ENCODE peak calls at places on chromosomes 6 and 20, in four cellular contexts. V, A, B and M are unnamed samples.

GRCh38 chr6:30002871-30003270 is 58.2 kb upstream of the POLR1H start:
- DNase-seq in V (no peak), A (no peak), B (no peak), M (no peak)

GRCh38 chr6:168088161-168089106 is 9.4 kb upstream of the FRMD1 start:
- DNase-seq in V (peak), A (peak), B (no peak), M (no peak)

GRCh38 chr20:51541189-51542032 is 1.1 kb downstream of the NFATC2 start:
- DNase-seq in V (peak), A (peak), B (no peak), M (no peak)

GRCh38 chr6:3267162-3267561 is 8.4 kb downstream of the PSMG4 start:
- DNase-seq in V (no peak), A (no peak), B (no peak), M (no peak)

GRCh38 chr20:49850463-49851233 is 38.0 kb downstream of the SLC9A8 start:
- DNase-seq in V (no peak), A (no peak), B (no peak), M (no peak)

GRCh38 chr20:19495905-19496703 is 262.0 kb upstream of the RIN2 start:
- DNase-seq in V (no peak), A (no peak), B (no peak), M (no peak)

GRCh38 chr20:51136326-51136725 is 113.4 kb upstream of the KCNG1 start:
- DNase-seq in V (no peak), A (no peak), B (no peak), M (no peak)

GRCh38 chr6:155213611-155214372 is 50.0 kb upstream of the CLDN20 start:
- DNase-seq in V (no peak), A (no peak), B (no peak), M (no peak)

GRCh38 chr6:134544737-134545136 is 226.8 kb upstream of the SGK1 start:
- DNase-seq in V (no peak), A (no peak), B (no peak), M (no peak)

GRCh38 chr6:6728169-6728941 is 139.8 kb downstream of the LY86 start:
- DNase-seq in V (peak), A (peak), B (no peak), M (no peak)

GRCh38 chr6:88748141-88748540 is 215.3 kb downstream of the RNGTT start:
- DNase-seq in V (no peak), A (no peak), B (no peak), M (no peak)

GRCh38 chr6:114323784-114324183 is 19.0 kb downstream of the HS3ST5 start:
- DNase-seq in V (no peak), A (no peak), B (no peak), M (no peak)

GRCh38 chr6:28809947-28810654 is 113.7 kb downstream of the TRIM27 start:
- DNase-seq in V (no peak), A (peak), B (no peak), M (no peak)

GRCh38 chr6:32413427-32414047 is 6.6 kb upstream of the BTNL2 start:
- DNase-seq in V (peak), A (peak), B (peak), M (peak)

GRCh38 chr20:35617397-35618031 is 1.9 kb downstream of the SPAG4 start:
- DNase-seq in V (peak), A (peak), B (peak), M (peak)

GRCh38 chr6:11968241-11968806 is 43.8 kb upstream of the HIVEP1 start:
- DNase-seq in V (no peak), A (no peak), B (no peak), M (no peak)

GRCh38 chr6:164133095-164133494 is 718.6 kb downstream of the QKI start:
- DNase-seq in V (no peak), A (no peak), B (no peak), M (no peak)

GRCh38 chr20:58697201-58697866 is 4.7 kb downstream of the NPEPL1 start:
- DNase-seq in V (peak), A (no peak), B (no peak), M (no peak)

GRCh38 chr6:56076033-56076432 is 171.3 kb downstream of the COL21A1 start:
- DNase-seq in V (no peak), A (no peak), B (no peak), M (no peak)

GRCh38 chr20:52569201-52569600 is 377.6 kb upstream of the ZFP64 start:
- DNase-seq in V (no peak), A (no peak), B (no peak), M (no peak)

GRCh38 chr6:106614592-106615301 is 14.6 kb downstream of the RTN4IP1 start:
- DNase-seq in V (no peak), A (no peak), B (no peak), M (no peak)

GRCh38 chr6:43934183-43934802 is 164.3 kb downstream of the VEGFA start:
- DNase-seq in V (no peak), A (no peak), B (no peak), M (no peak)

GRCh38 chr6:15296735-15297134 is 50.9 kb downstream of the JARID2 start:
- DNase-seq in V (no peak), A (no peak), B (no peak), M (no peak)

GRCh38 chr6:39791850-39792500 is at the start of gene DAAM2:
- DNase-seq in V (peak), A (peak), B (no peak), M (peak)

GRCh38 chr6:64889144-64889543 is 817.9 kb downstream of the EYS start:
- DNase-seq in V (no peak), A (no peak), B (no peak), M (no peak)

GRCh38 chr6:3194535-3195376 is 32.7 kb downstream of the TUBB2B start:
- DNase-seq in V (no peak), A (no peak), B (peak), M (peak)

GRCh38 chr6:34189806-34190503 is 44.1 kb upstream of the GRM4 start:
- DNase-seq in V (no peak), A (no peak), B (no peak), M (no peak)

GRCh38 chr20:7856756-7857155 is 83.5 kb downstream of the HAO1 start:
- DNase-seq in V (no peak), A (no peak), B (no peak), M (no peak)

GRCh38 chr6:130178692-130179091 is 44.1 kb downstream of the SAMD3 start:
- DNase-seq in V (no peak), A (no peak), B (no peak), M (no peak)

GRCh38 chr20:50575869-50576720 is 65.9 kb downstream of the PTPN1 start:
- DNase-seq in V (peak), A (peak), B (no peak), M (peak)

GRCh38 chr6:22470454-22471368 is 98.7 kb upstream of the HDGFL1 start:
- DNase-seq in V (no peak), A (no peak), B (peak), M (no peak)